ENCODE peak calls at places on chromosomes 4 and X, in eight cellular contexts. L is suprapubic skin, B is tibial nerve, A is stomach, O is uterus, J is ovary, T is heart left ventricle, F is A549. H is an unnamed sample.

GRCh38 chrX:114599305-114599704 is 15.4 kb downstream of the HTR2C start:
- DNase-seq in A (no peak), B (no peak), L (no peak), T (no peak), O (no peak), F (no peak), J (no peak), H (no peak)

GRCh38 chr4:10832989-10833635 is 148.5 kb upstream of the CLNK start:
- DNase-seq in L (no peak), F (no peak), J (no peak), T (no peak), A (no peak), B (no peak), O (no peak), H (no peak)

GRCh38 chr4:9988349-9988748 is 32.9 kb downstream of the SLC2A9 start:
- DNase-seq in J (no peak), F (no peak), B (no peak), T (no peak), O (no peak), A (no peak), L (no peak), H (no peak)

GRCh38 chr4:26482508-26483462 is 7.5 kb downstream of the CCKAR start:
- DNase-seq in F (no peak), A (no peak), O (peak; percentile 60), J (peak; percentile 28), L (no peak), B (no peak), T (no peak), H (no peak)

GRCh38 chr4:5704276-5704675 is 4.1 kb downstream of the EVC2 start:
- DNase-seq in B (no peak), F (no peak), O (no peak), T (no peak), A (no peak), L (no peak), J (no peak), H (no peak)

GRCh38 chr4:85741921-85742591 is 267.1 kb downstream of the ARHGAP24 start:
- DNase-seq in L (no peak), O (no peak), F (no peak), T (peak; percentile 42), B (no peak), J (no peak), A (no peak), H (no peak)

GRCh38 chr4:189843392-189844009 is 97.2 kb upstream of the FRG1 start:
- DNase-seq in J (no peak), A (no peak), B (no peak), T (no peak), L (no peak), O (no peak), F (no peak), H (no peak)

GRCh38 chrX:74242050-74242449 is 61.9 kb upstream of the ZCCHC13 start:
- DNase-seq in L (no peak), O (no peak), J (no peak), T (no peak), B (no peak), F (peak; percentile 18), A (no peak), H (no peak)

GRCh38 chrX:10514891-10515290 is 105.5 kb downstream of the MID1 start:
- DNase-seq in B (no peak), A (no peak), O (no peak), J (no peak), T (peak; percentile 18), L (no peak), F (no peak), H (no peak)

GRCh38 chr4:1295405-1296055 is 5.8 kb downstream of the MAEA start:
- DNase-seq in F (no peak), O (no peak), T (no peak), A (no peak), L (peak; percentile 62), B (no peak), J (no peak), H (no peak)

GRCh38 chr4:154549894-154550790 is at the start of gene PLRG1:
- DNase-seq in L (peak; percentile 97), A (peak; percentile 98), B (peak; percentile 94), T (peak; percentile 95), F (peak; percentile 92), J (peak; percentile 96), O (peak; percentile 97), H (peak; percentile 72)
- TF ChIP-seq POLR2A in L (peak; percentile 71), A (peak; percentile 53), B (peak; percentile 76), T (no peak), F (peak; percentile 79), J (peak; percentile 62), O (peak; percentile 84), H (no peak)

GRCh38 chr4:139845481-139846093 is 180.0 kb downstream of the MGST2 start:
- DNase-seq in L (no peak), O (no peak), A (no peak), J (no peak), B (no peak), F (no peak), T (no peak), H (no peak)

GRCh38 chr4:139851133-139851532 is 185.5 kb downstream of the MGST2 start:
- DNase-seq in O (no peak), T (no peak), F (no peak), J (no peak), B (no peak), A (no peak), L (no peak), H (no peak)

GRCh38 chr4:139844459-139845036 is 178.9 kb downstream of the MGST2 start:
- DNase-seq in L (no peak), J (no peak), O (no peak), F (no peak), B (no peak), T (no peak), A (no peak), H (no peak)

GRCh38 chr4:139849219-139849618 is 183.6 kb downstream of the MGST2 start:
- DNase-seq in A (no peak), J (no peak), T (no peak), O (no peak), L (no peak), F (no peak), B (no peak), H (no peak)

DNA sequence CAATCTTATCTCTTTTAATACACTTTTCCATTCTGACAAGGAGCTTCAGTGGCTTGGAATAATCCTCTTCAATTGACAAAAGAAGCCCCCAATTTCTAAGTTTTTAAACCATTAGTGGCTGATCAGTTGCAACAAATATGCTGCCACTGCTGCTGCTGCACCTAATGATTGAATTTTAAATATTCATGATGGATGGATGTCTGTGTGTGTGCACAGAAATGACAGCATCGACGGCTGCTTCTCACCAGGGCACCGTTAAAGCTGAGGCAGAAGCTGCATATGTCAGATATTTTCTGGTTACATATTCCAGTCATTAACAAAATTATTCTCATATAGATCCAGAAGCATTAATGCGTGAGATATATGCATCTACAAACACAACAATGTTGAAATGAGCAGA is 182.4 kb downstream of the MGST2 start:
- DNase-seq in B (no peak), O (no peak), L (no peak), F (no peak), J (no peak), A (no peak), T (no peak), H (no peak)
- H3K4me1 ChIP-seq in B (no peaks in the 10 kb centered on the region), O (no peaks in the 10 kb centered on the region), L (no peaks in the 10 kb centered on the region), F (peaks cover 15% of the 10 kb centered on the region), J (peaks cover 3% of the 10 kb centered on the region), A (peaks cover 11% of the 10 kb centered on the region), T (no peaks in the 10 kb centered on the region), H (no peaks in the 10 kb centered on the region)

DNA sequence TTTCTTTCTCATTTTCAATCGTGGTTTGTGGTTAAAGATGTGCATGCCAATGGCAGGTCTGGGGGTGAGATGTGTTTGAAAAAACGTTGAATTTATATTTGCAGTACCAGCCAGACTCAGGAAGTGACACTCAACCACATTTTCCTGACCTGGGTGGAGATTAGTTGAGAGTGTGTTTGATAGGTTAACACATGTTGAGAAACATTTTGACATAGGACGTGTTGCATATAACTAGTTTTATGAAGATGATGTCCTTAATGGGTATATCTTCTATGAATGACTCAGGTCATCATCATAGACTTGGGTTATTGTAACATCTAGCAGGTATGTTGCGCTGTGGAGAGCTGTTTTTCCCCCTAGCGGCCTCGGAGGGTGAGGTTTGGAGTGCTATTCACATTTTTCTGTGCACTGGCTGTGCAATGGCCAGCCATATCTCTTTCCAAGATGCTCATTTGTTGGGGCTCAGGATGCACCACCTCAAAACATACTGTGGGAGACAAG is 21.7 kb upstream of the CD38 start:
- DNase-seq in O (no peak), T (no peak), B (no peak), A (no peak), J (no peak), L (no peak), F (peak; percentile 37), H (no peak)
- H3K4me3 ChIP-seq in O (no peak overlapping the region), T (no peak overlapping the region), B (no peak overlapping the region), A (no peak overlapping the region), J (no peak overlapping the region), L (no peak overlapping the region), F (no peak overlapping the region), H (no peak overlapping the region)

GRCh38 chrX:130082244-130083106 is 27.8 kb downstream of the ELF4 start:
- DNase-seq in B (no peak), L (no peak), T (peak; percentile 49), F (no peak), J (peak; percentile 37), O (peak; percentile 33), A (peak; percentile 37), H (no peak)
- TF ChIP-seq POLR2A in B (no peak), L (no peak), T (no peak), F (no peak), J (no peak), O (no peak), A (no peak), H (no peak)

GRCh38 chr4:16692493-16692892 is 206.0 kb downstream of the LDB2 start:
- DNase-seq in A (no peak), B (no peak), T (no peak), L (no peak), J (no peak), F (no peak), O (no peak), H (no peak)

GRCh38 chr4:16693641-16694040 is 204.8 kb downstream of the LDB2 start:
- DNase-seq in O (no peak), T (no peak), F (no peak), J (no peak), B (no peak), L (no peak), A (no peak), H (no peak)

GRCh38 chr4:16693040-16693506 is 205.4 kb downstream of the LDB2 start:
- DNase-seq in J (peak; percentile 55), A (no peak), F (no peak), B (peak; percentile 61), L (no peak), T (no peak), O (peak; percentile 84), H (no peak)

GRCh38 chr4:16694491-16695276 is 203.8 kb downstream of the LDB2 start:
- DNase-seq in F (no peak), O (no peak), A (no peak), J (no peak), L (no peak), B (no peak), T (no peak), H (no peak)

DNA sequence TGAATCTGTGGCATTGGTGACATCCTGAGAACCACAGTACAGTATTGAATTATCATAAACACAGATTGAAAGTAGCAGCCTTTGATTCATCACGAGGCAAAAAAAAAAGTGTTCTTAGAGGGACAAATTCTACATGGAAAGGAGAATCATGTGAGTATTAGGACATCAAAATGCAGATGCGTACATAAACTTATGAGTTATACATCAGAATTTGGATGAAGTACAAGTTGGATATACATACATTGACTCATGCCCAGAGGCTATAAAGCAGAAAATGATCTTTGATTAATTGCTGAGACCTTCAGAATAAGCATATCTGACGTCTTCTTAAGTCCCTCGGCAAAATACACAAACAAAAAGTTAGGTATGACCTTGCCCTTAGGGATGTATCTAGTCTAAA is 206.4 kb downstream of the LDB2 start:
- DNase-seq in J (no peak), O (no peak), B (no peak), L (no peak), A (no peak), T (no peak), F (no peak), H (no peak)
- H3K4me1 ChIP-seq in J (peaks cover 12% of the 10 kb centered on the region), O (no peaks in the 10 kb centered on the region), B (no peaks in the 10 kb centered on the region), L (peaks cover 12% of the 10 kb centered on the region), A (peaks cover 29% of the 10 kb centered on the region), T (peaks cover 11% of the 10 kb centered on the region), F (no peaks in the 10 kb centered on the region), H (no peaks in the 10 kb centered on the region)